ENCODE peak calls at places on chromosomes 13 and 19, in ten cellular contexts. W is lower leg skin, E is erythroblast, C is sigmoid colon, U is GM12892, Y is IMR-90, L is suprapubic skin, J is tibial nerve, B is A549, P is NB4. X is an unnamed sample.

GRCh38 chr13:21022056-21022693 is 39.2 kb downstream of the LATS2 start:
- DNase-seq in C (no peak), P (peak), J (no peak), B (no peak), W (peak), Y (peak), U (no peak), E (no peak), L (no peak), X (no peak)

GRCh38 chr19:47719047-47719885 is 6.0 kb downstream of the EHD2 start:
- DNase-seq in U (no peak), P (peak), C (peak), J (peak), E (no peak), L (peak), B (peak), Y (peak), W (peak), X (peak)

GRCh38 chr19:33193864-33194362 is at the start of gene LRP3:
- DNase-seq in B (no peak), E (no peak), Y (peak), J (no peak), C (no peak), W (no peak), U (peak), L (no peak), P (peak), X (no peak)

GRCh38 chr13:42600943-42601342 is 27.0 kb downstream of the TNFSF11 start:
- DNase-seq in P (no peak), J (no peak), C (no peak), E (no peak), B (no peak), W (no peak), U (no peak), Y (no peak), L (no peak), X (no peak)

GRCh38 chr19:2949939-2950285 is 5.1 kb upstream of the ZNF77 start:
- DNase-seq in B (peak), Y (peak), W (no peak), E (peak), L (no peak), J (peak), C (no peak), U (no peak), P (peak), X (peak)

GRCh38 chr13:71801165-71801564 is 65.8 kb downstream of the DACH1 start:
- DNase-seq in E (no peak), C (no peak), Y (no peak), J (no peak), B (no peak), L (no peak), U (no peak), P (no peak), W (no peak), X (no peak)

GRCh38 chr19:1855040-1855827 is 7.0 kb upstream of the REXO1 start:
- DNase-seq in L (peak), Y (peak), U (peak), B (peak), J (peak), C (peak), W (peak), E (peak), P (peak), X (peak)

GRCh38 chr13:51034906-51035305 is 76.2 kb downstream of the C13orf42 start:
- DNase-seq in Y (no peak), B (no peak), J (no peak), E (no peak), C (no peak), U (no peak), L (no peak), W (no peak), P (no peak), X (no peak)

GRCh38 chr13:93318538-93318937 is 91.9 kb downstream of the GPC6 start:
- DNase-seq in E (no peak), L (no peak), P (peak), W (no peak), C (no peak), J (no peak), B (no peak), U (no peak), Y (peak), X (no peak)

GRCh38 chr13:110471833-110472162 is 89.7 kb downstream of the RAB20 start:
- DNase-seq in W (no peak), U (peak), Y (peak), C (peak), E (no peak), J (peak), L (no peak), P (peak), B (no peak), X (no peak)

GRCh38 chr13:29362849-29363604 is 232.5 kb downstream of the SLC7A1 start:
- DNase-seq in B (peak), W (no peak), C (no peak), J (peak), E (peak), P (peak), Y (peak), U (peak), L (no peak), X (peak)

GRCh38 chr13:76004411-76004810 is 368.3 kb downstream of the LMO7 start:
- DNase-seq in U (no peak), P (no peak), J (no peak), B (no peak), C (no peak), E (no peak), L (no peak), Y (peak), W (no peak), X (no peak)

GRCh38 chr13:35994131-35994966 is 136.8 kb downstream of the DCLK1 start:
- DNase-seq in W (no peak), U (no peak), J (no peak), C (no peak), E (no peak), P (no peak), L (no peak), B (no peak), Y (peak), X (peak)

GRCh38 chr19:49512970-49513745 is 697 bp downstream of the FCGRT start:
- DNase-seq in Y (no peak), U (no peak), B (no peak), P (peak), W (peak), J (peak), L (no peak), E (no peak), C (peak), X (no peak)

GRCh38 chr19:1671716-1672037 is 19.3 kb upstream of the TCF3 start:
- DNase-seq in U (peak), W (no peak), J (no peak), L (no peak), E (no peak), B (peak), P (peak), Y (no peak), C (no peak), X (no peak)

GRCh38 chr13:94339116-94339687 is 140.3 kb downstream of the DCT start:
- DNase-seq in P (no peak), J (no peak), Y (no peak), U (no peak), L (no peak), C (no peak), B (no peak), W (no peak), E (no peak), X (no peak)

GRCh38 chr13:45194081-45194939 is 6.5 kb downstream of the KCTD4 start:
- DNase-seq in Y (peak), U (no peak), E (no peak), C (peak), L (no peak), B (no peak), P (no peak), W (no peak), J (peak), X (no peak)

GRCh38 chr13:74751739-74752138 is 617.5 kb upstream of the KLF12 start:
- DNase-seq in W (no peak), P (no peak), B (no peak), E (no peak), C (no peak), J (no peak), L (no peak), Y (no peak), U (no peak), X (no peak)

GRCh38 chr13:91216928-91217700 is 130.4 kb upstream of the MIR17HG start:
- DNase-seq in Y (no peak), B (no peak), W (no peak), U (no peak), L (no peak), P (no peak), J (no peak), C (no peak), E (no peak), X (no peak)

GRCh38 chr13:80037505-80037888 is 303.4 kb downstream of the SPRY2 start:
- DNase-seq in L (no peak), W (no peak), U (no peak), Y (peak), J (no peak), B (no peak), P (no peak), C (no peak), E (no peak), X (peak)

GRCh38 chr19:40150170-40150569 is 41.1 kb upstream of the MAP3K10 start:
- DNase-seq in Y (peak), E (no peak), L (peak), C (no peak), W (peak), J (no peak), U (no peak), P (no peak), B (no peak), X (no peak)

GRCh38 chr13:48500652-48501197 is 32.2 kb downstream of the RCBTB2 start:
- DNase-seq in W (no peak), P (peak), B (no peak), C (no peak), L (no peak), E (no peak), U (no peak), Y (peak), J (no peak), X (peak)

GRCh38 chr19:16252459-16253205 is 54.9 kb downstream of the AP1M1 start:
- DNase-seq in U (no peak), E (no peak), B (no peak), P (peak), J (peak), L (no peak), C (peak), Y (no peak), W (no peak), X (no peak)

GRCh38 chr13:106349080-106349841 is 186.2 kb downstream of the EFNB2 start:
- DNase-seq in B (no peak), P (no peak), C (no peak), J (no peak), L (no peak), E (no peak), Y (peak), W (peak), U (no peak), X (peak)

GRCh38 chr13:38350114-38350617 is 515 bp downstream of the UFM1 start:
- DNase-seq in J (peak), L (peak), W (peak), P (peak), Y (peak), E (peak), B (peak), U (no peak), C (peak), X (peak)

GRCh38 chr19:41363753-41364545 is at the start of gene B9D2:
- DNase-seq in P (peak), E (peak), W (peak), J (peak), U (peak), L (peak), C (peak), B (peak), Y (peak), X (peak)
- TF ChIP-seq POLR2A in P (peak), E (peak), W (no peak), J (peak), U (peak), L (peak), C (no peak), B (peak), Y (peak), X (peak)

GRCh38 chr19:50794778-50795664 is 4.8 kb downstream of the ACP4 start:
- DNase-seq in W (no peak), L (no peak), Y (no peak), U (no peak), B (no peak), P (peak), J (no peak), C (no peak), E (no peak), X (no peak)
- TF ChIP-seq POLR2A in W (no peak), L (no peak), Y (no peak), U (peak), B (peak), P (peak), J (no peak), C (no peak), E (peak), X (peak)

GRCh38 chr19:45716314-45717130 is 14.2 kb downstream of the FBXO46 start:
- DNase-seq in B (peak), E (peak), W (no peak), C (no peak), U (no peak), L (no peak), J (peak), P (peak), Y (no peak), X (no peak)

GRCh38 chr19:45713141-45713540 is 17.6 kb downstream of the FBXO46 start:
- DNase-seq in Y (no peak), U (no peak), P (no peak), C (no peak), B (no peak), W (no peak), L (no peak), E (no peak), J (no peak), X (no peak)

GRCh38 chr19:45715139-45715538 is 15.6 kb downstream of the FBXO46 start:
- DNase-seq in E (no peak), J (no peak), B (no peak), Y (no peak), P (no peak), L (no peak), W (no peak), U (no peak), C (no peak), X (no peak)

GRCh38 chr19:45717983-45718650 is 12.6 kb downstream of the FBXO46 start:
- DNase-seq in L (no peak), E (no peak), U (no peak), B (no peak), C (peak), W (no peak), J (no peak), Y (no peak), P (no peak), X (no peak)

GRCh38 chr19:45717131-45717982 is 13.3 kb downstream of the FBXO46 start:
- DNase-seq in E (peak), L (peak), J (peak), Y (peak), W (peak), B (peak), C (peak), P (peak), U (peak), X (peak)
- TF ChIP-seq POLR2A in E (peak), L (no peak), J (peak), Y (peak), W (no peak), B (peak), C (peak), P (no peak), U (peak), X (peak)

GRCh38 chr19:55157064-55157908 is at the start of gene TNNI3:
- DNase-seq in W (no peak), C (no peak), Y (no peak), U (no peak), J (no peak), L (no peak), B (no peak), P (no peak), E (peak), X (no peak)

GRCh38 chr19:55160986-55161365 is 3.4 kb upstream of the TNNI3 start:
- DNase-seq in Y (no peak), E (no peak), U (no peak), J (no peak), L (no peak), W (no peak), B (no peak), P (no peak), C (no peak), X (no peak)

GRCh38 chr19:55158423-55158822 is 891 bp upstream of the TNNI3 start:
- DNase-seq in U (no peak), C (no peak), Y (no peak), B (no peak), W (no peak), P (no peak), E (no peak), L (no peak), J (no peak), X (no peak)

GRCh38 chr19:55160128-55160985 is 2.8 kb upstream of the TNNI3 start:
- DNase-seq in C (peak), L (no peak), J (peak), Y (peak), P (peak), U (peak), E (peak), W (peak), B (peak), X (peak)

GRCh38 chr19:55158848-55159793 is 1.6 kb upstream of the TNNI3 start:
- DNase-seq in U (no peak), P (peak), C (no peak), E (peak), B (peak), W (no peak), J (no peak), L (no peak), Y (no peak), X (peak)
- TF ChIP-seq POLR2A in U (no peak), P (no peak), C (no peak), E (no peak), B (no peak), W (no peak), J (no peak), L (no peak), Y (no peak), X (no peak)

DNA sequence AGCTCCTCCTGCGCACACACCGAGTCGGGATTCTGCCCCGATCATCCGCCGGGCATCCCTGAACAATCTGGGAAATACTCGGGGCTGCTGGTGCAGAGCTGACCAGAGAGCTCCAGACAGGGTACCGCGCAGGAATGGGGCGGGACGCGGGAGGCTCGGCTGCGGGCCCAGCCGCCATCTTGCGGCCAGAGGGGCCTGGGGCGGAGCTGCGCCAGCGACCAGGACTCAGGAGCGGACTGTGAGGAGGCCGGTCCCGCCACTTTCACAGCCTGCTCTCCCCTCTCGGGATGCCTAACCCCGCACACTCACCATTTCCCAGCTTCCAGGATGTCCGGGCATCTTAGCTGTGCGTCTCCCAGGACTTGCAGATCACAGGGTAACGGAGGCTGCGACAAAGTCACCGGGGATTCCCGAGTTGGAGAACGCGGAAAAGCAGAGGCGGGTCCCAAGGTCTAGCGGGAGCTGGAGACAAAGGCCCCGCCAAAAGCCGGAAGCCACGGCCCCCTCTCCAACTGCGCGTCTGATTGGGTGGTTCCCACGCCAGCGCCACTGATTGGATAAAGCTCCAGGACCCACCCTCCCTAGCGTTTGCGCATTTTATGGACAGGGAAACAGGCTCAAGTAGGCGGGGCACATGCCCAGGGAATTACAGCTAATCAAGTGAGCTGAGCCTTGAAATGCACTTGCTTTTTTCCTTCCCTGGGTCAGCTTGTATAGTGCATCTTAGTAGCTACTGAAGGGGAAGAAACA is 15.8 kb upstream of the ZNF43 start:
- DNase-seq in U (peak), L (peak), P (peak), J (peak), W (peak), C (peak), Y (peak), E (peak), B (peak), X (peak)
- TF ChIP-seq POLR2A in U (no peak), L (no peak), P (peak), J (no peak), W (no peak), C (no peak), Y (peak), E (peak), B (peak), X (no peak)

DNA sequence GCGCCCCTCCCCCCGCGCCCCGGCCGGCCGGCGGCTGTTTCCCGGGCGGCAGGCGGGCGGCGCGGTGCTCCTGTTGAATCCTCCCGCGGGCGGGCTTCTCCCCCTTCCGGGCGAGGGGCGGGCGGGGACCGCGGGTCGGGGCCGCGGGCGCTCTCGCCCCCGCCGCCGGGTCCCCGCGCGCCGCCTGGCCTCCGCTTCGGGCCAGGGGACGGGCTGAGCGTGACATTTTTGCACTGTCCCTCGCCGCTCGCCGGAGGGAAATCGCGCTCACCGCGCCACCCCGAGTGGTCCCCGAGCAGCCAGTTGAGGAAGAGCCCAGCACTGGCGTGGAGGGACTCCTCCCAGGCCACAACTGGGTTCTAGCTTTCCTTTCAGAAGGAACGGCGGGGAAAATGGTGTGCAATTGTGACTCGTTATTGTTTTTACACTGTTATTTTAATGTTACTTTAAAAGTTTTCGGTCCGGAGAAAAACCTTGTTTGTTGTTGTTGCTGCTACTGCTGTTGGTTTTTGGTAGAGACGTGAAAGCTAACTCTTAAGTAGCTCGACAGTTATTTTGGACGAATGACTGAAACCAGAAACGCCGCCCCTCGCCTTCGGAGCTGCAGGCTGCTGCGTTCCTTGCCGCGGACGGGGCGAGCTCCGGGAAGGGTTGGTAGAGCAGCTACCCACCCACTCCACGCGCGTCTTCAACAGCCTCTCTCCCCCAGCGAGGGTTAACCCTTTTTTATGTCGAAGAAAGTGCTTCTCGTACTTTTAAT is 942 bp downstream of the PDS5B start:
- DNase-seq in J (peak), L (peak), P (peak), B (peak), E (peak), Y (peak), C (peak), W (peak), U (peak), X (peak)
- TF ChIP-seq POLR2A in J (no peak), L (no peak), P (no peak), B (no peak), E (no peak), Y (peak), C (no peak), W (no peak), U (peak), X (no peak)

DNA sequence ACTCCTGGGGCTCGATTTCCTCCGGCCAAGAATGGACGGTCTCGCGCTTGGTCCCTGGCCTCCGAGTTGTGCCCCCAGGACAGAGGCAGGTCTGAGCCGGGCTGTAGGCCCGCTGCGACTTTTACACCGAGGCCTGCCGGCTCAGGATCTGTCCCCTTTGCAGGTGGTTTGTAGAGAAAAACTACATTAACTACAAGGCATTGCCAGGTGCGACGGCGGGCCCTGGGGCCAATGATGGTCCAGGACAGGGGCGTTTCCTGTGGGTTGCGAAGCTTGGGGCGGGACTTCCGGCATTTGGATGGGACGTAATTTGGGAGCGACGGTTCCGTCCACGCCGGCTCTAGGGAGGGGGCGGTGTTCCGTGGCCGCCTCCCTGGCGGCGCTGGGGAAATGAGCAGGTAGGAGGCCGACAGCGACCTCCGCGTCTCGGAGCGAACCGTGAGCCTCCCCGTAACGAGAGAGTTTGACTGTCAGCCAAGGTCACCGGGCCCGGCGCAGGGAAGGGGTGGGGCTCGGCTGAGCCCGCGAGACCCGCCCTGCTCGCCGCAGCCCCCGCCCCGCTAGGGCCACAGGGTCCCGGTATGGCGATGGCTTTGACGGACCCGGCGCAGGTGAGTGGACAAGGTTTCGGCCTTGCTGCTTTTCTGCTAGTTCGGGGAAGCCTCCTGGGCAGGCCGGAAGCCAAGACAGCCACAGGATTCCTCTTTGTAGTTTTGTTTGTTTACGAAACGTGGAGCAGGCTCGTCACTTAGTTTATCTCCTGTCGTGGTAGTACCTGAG is at the start of gene ZNF805:
- DNase-seq in C (peak), W (peak), Y (peak), B (peak), J (peak), L (peak), U (peak), E (peak), P (peak), X (peak)
- TF ChIP-seq POLR2A in C (no peak), W (no peak), Y (peak), B (peak), J (no peak), L (no peak), U (peak), E (peak), P (peak), X (peak)